ENCODE peak calls at places on chromosomes 2 and 18, in four cellular contexts. One of them, this sample, is unnamed.

GRCh38 chr2:584863-585823 is 92.1 kb downstream of the TMEM18 start:
- DNase-seq in K562: no peak
- DNase-seq in SK-N-SH: no peak
- DNase-seq in HepG2: no peak
- DNase-seq in this sample: no peak

GRCh38 chr2:218323526-218324472 is 31.5 kb upstream of the TMBIM1 start:
- DNase-seq in HepG2: peak
- DNase-seq in K562: no peak
- DNase-seq in SK-N-SH: no peak
- DNase-seq in this sample: no peak

GRCh38 chr2:15648593-15649525 is 57.2 kb downstream of the DDX1 start:
- DNase-seq in K562: no peak
- DNase-seq in SK-N-SH: no peak
- DNase-seq in HepG2: no peak
- DNase-seq in this sample: no peak

GRCh38 chr2:152071077-152071476 is 27.8 kb downstream of the CACNB4 start:
- DNase-seq in K562: no peak
- DNase-seq in SK-N-SH: no peak
- DNase-seq in HepG2: no peak
- DNase-seq in this sample: no peak

GRCh38 chr2:12624911-12625598 is 91.7 kb upstream of the TRIB2 start:
- DNase-seq in SK-N-SH: no peak
- DNase-seq in HepG2: no peak
- DNase-seq in K562: no peak
- DNase-seq in this sample: no peak

GRCh38 chr18:62509779-62510178 is 13.0 kb upstream of the ZCCHC2 start:
- DNase-seq in HepG2: peak
- DNase-seq in SK-N-SH: no peak
- DNase-seq in K562: no peak
- DNase-seq in this sample: no peak

GRCh38 chr2:193153576-193153975 is 958.8 kb upstream of the TMEFF2 start:
- DNase-seq in HepG2: no peak
- DNase-seq in SK-N-SH: no peak
- DNase-seq in K562: no peak
- DNase-seq in this sample: no peak

GRCh38 chr2:68938938-68939337 is 13.8 kb downstream of the GKN2 start:
- DNase-seq in K562: no peak
- DNase-seq in SK-N-SH: no peak
- DNase-seq in HepG2: no peak
- DNase-seq in this sample: no peak

GRCh38 chr18:24986611-24987270 is 365.2 kb downstream of the ZNF521 start:
- DNase-seq in SK-N-SH: no peak
- DNase-seq in HepG2: no peak
- DNase-seq in K562: no peak
- DNase-seq in this sample: no peak

GRCh38 chr18:60549338-60549960 is 176.9 kb upstream of the MC4R start:
- DNase-seq in K562: peak
- DNase-seq in SK-N-SH: peak
- DNase-seq in HepG2: peak
- DNase-seq in this sample: peak

GRCh38 chr18:36066001-36066400 is 1.4 kb downstream of the RPRD1A start:
- DNase-seq in HepG2: no peak
- DNase-seq in SK-N-SH: no peak
- DNase-seq in K562: no peak
- DNase-seq in this sample: no peak

GRCh38 chr18:73980289-73980979 is 167.2 kb downstream of the FBXO15 start:
- DNase-seq in SK-N-SH: peak
- DNase-seq in HepG2: peak
- DNase-seq in K562: no peak
- DNase-seq in this sample: peak

GRCh38 chr2:238277695-238278094 is 10.7 kb downstream of the PER2 start:
- DNase-seq in K562: no peak
- DNase-seq in HepG2: no peak
- DNase-seq in SK-N-SH: no peak
- DNase-seq in this sample: no peak

GRCh38 chr2:61493523-61493942 is 22.6 kb upstream of the USP34 start:
- DNase-seq in HepG2: no peak
- DNase-seq in SK-N-SH: peak
- DNase-seq in K562: no peak
- DNase-seq in this sample: no peak

GRCh38 chr2:31079665-31080064 is 58.6 kb downstream of the GALNT14 start:
- DNase-seq in HepG2: peak
- DNase-seq in K562: peak
- DNase-seq in SK-N-SH: peak
- DNase-seq in this sample: no peak

GRCh38 chr18:27808678-27809077 is 368.3 kb downstream of the CDH2 start:
- DNase-seq in SK-N-SH: no peak
- DNase-seq in K562: no peak
- DNase-seq in HepG2: no peak
- DNase-seq in this sample: no peak

GRCh38 chr2:193818801-193819499 is 1624.2 kb upstream of the TMEFF2 start:
- DNase-seq in K562: no peak
- DNase-seq in HepG2: no peak
- DNase-seq in SK-N-SH: no peak
- DNase-seq in this sample: no peak

GRCh38 chr2:95329891-95330822 is 33.0 kb downstream of the KCNIP3 start:
- DNase-seq in SK-N-SH: peak
- DNase-seq in K562: no peak
- DNase-seq in HepG2: no peak
- DNase-seq in this sample: no peak

GRCh38 chr2:122144884-122145283 is 389.4 kb downstream of the TSN start:
- DNase-seq in SK-N-SH: no peak
- DNase-seq in K562: no peak
- DNase-seq in HepG2: no peak
- DNase-seq in this sample: no peak

GRCh38 chr2:3197308-3197707 is 180.3 kb downstream of the EIPR1 start:
- DNase-seq in K562: no peak
- DNase-seq in HepG2: no peak
- DNase-seq in SK-N-SH: peak
- DNase-seq in this sample: no peak

GRCh38 chr2:44758591-44758990 is 182.9 kb upstream of the SIX3 start:
- DNase-seq in SK-N-SH: no peak
- DNase-seq in HepG2: no peak
- DNase-seq in K562: no peak
- DNase-seq in this sample: no peak

GRCh38 chr2:126797622-126798275 is 100.9 kb upstream of the TEX51 start:
- DNase-seq in K562: no peak
- DNase-seq in SK-N-SH: no peak
- DNase-seq in HepG2: no peak
- DNase-seq in this sample: no peak

GRCh38 chr2:121348128-121348740 is 63.2 kb upstream of the TFCP2L1 start:
- DNase-seq in K562: no peak
- DNase-seq in HepG2: no peak
- DNase-seq in SK-N-SH: no peak
- DNase-seq in this sample: no peak

GRCh38 chr2:29530281-29530680 is 391.1 kb downstream of the ALK start:
- DNase-seq in HepG2: no peak
- DNase-seq in K562: no peak
- DNase-seq in SK-N-SH: no peak
- DNase-seq in this sample: no peak

GRCh38 chr2:28433935-28434599 is 41.4 kb downstream of the FOSL2 start:
- DNase-seq in K562: no peak
- DNase-seq in SK-N-SH: no peak
- DNase-seq in HepG2: no peak
- DNase-seq in this sample: no peak

GRCh38 chr2:229445013-229445412 is 173.9 kb upstream of the PID1 start:
- DNase-seq in HepG2: peak
- DNase-seq in SK-N-SH: no peak
- DNase-seq in K562: no peak
- DNase-seq in this sample: peak
- TF ChIP-seq ELF1 in HepG2: no peak
- TF ChIP-seq ELF1 in SK-N-SH: no peak
- TF ChIP-seq ELF1 in K562: no peak
- TF ChIP-seq ELF1 in this sample: no peak

GRCh38 chr2:45814951-45815621 is 163.6 kb downstream of the PRKCE start:
- DNase-seq in SK-N-SH: no peak
- DNase-seq in K562: no peak
- DNase-seq in HepG2: no peak
- DNase-seq in this sample: no peak
- TF ChIP-seq ELF1 in SK-N-SH: no peak
- TF ChIP-seq ELF1 in K562: no peak
- TF ChIP-seq ELF1 in HepG2: no peak
- TF ChIP-seq ELF1 in this sample: no peak

GRCh38 chr2:10788855-10789254 is 23.7 kb downstream of the PDIA6 start:
- DNase-seq in K562: no peak
- DNase-seq in HepG2: no peak
- DNase-seq in SK-N-SH: no peak
- DNase-seq in this sample: no peak

GRCh38 chr2:10786240-10786982 is 26.2 kb downstream of the PDIA6 start:
- DNase-seq in HepG2: no peak
- DNase-seq in K562: no peak
- DNase-seq in SK-N-SH: no peak
- DNase-seq in this sample: no peak

GRCh38 chr2:10784719-10785118 is 27.9 kb downstream of the PDIA6 start:
- DNase-seq in K562: no peak
- DNase-seq in SK-N-SH: no peak
- DNase-seq in HepG2: no peak
- DNase-seq in this sample: no peak

GRCh38 chr2:10785260-10785659 is 27.3 kb downstream of the PDIA6 start:
- DNase-seq in K562: no peak
- DNase-seq in SK-N-SH: no peak
- DNase-seq in HepG2: no peak
- DNase-seq in this sample: no peak

DNA sequence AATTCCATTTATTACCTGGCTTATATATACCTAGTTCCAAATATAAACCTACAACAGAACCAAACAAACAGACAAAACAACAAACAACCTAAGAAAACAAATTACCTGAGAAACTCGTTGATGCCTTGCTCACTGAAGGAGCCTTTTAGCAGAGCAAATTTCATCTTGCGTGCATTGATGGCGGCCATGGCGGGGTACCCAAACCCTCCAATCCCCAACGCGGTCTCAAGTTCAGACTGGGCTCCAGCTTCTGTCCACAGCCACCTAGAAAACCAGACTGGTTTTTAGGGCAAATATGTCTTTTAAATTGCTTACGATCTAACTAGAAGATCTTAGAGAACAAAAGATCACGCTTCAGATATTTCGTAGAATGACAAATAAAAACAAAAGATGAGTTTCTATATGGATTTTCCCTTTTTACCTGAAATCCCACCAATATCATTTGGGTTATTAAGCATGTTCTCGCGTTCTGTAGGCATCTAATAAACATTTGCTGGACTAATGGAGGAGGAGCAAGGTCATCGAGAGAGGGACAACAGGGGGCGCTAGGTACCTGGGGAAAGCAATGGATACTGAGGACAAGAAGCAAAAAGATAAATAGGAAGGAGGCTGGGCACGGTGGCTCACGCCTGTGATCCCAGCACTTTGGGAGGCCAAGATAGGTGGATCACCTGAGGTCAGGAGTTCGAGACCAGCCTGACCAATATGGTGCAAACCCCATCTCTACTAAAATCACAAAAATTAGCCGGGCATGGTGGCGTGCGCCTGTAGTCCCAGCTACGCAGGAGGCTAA is 25.2 kb downstream of the PDIA6 start:
- DNase-seq in SK-N-SH: peak
- DNase-seq in HepG2: peak
- DNase-seq in K562: peak
- DNase-seq in this sample: no peak
- TF ChIP-seq ELF1 in SK-N-SH: no peak
- TF ChIP-seq ELF1 in HepG2: no peak
- TF ChIP-seq ELF1 in K562: no peak
- TF ChIP-seq ELF1 in this sample: no peak

DNA sequence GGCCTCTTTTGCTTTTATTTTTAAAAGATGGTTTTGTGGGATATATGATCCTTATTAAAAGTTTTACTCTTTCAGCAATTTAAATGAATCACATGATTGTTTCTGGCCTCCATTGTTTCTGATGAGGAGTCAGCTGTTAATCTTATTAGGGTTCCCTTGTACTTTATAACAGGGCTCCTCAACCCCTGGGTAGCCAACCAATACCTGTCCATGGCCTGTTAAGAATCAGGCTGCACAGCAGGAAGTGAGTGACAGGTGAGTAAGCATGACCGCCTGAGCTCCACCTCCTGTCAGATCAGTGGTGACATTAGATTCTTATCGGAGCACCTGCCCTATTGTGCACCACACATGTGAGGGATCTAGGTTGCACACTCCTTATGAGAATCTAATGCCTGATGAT is 45.1 kb upstream of the FAM98A start:
- DNase-seq in SK-N-SH: no peak
- DNase-seq in K562: no peak
- DNase-seq in HepG2: no peak
- DNase-seq in this sample: no peak
- TF ChIP-seq ELF1 in SK-N-SH: no peak
- TF ChIP-seq ELF1 in K562: no peak
- TF ChIP-seq ELF1 in HepG2: no peak
- TF ChIP-seq ELF1 in this sample: no peak

GRCh38 chr2:178277741-178278197 is 83.5 kb downstream of the OSBPL6 start:
- DNase-seq in HepG2: peak
- DNase-seq in K562: peak
- DNase-seq in SK-N-SH: no peak
- DNase-seq in this sample: no peak
- TF ChIP-seq ELF1 in HepG2: no peak
- TF ChIP-seq ELF1 in K562: no peak
- TF ChIP-seq ELF1 in SK-N-SH: no peak
- TF ChIP-seq ELF1 in this sample: no peak

GRCh38 chr2:176589956-176590509 is 320.8 kb downstream of the MTX2 start:
- DNase-seq in SK-N-SH: no peak
- DNase-seq in HepG2: no peak
- DNase-seq in K562: no peak
- DNase-seq in this sample: no peak
- TF ChIP-seq ELF1 in SK-N-SH: no peak
- TF ChIP-seq ELF1 in HepG2: no peak
- TF ChIP-seq ELF1 in K562: no peak
- TF ChIP-seq ELF1 in this sample: no peak

GRCh38 chr2:195117036-195117435 is 540.0 kb upstream of the SLC39A10 start:
- DNase-seq in HepG2: no peak
- DNase-seq in SK-N-SH: no peak
- DNase-seq in K562: no peak
- DNase-seq in this sample: no peak
- TF ChIP-seq ELF1 in HepG2: no peak
- TF ChIP-seq ELF1 in SK-N-SH: no peak
- TF ChIP-seq ELF1 in K562: no peak
- TF ChIP-seq ELF1 in this sample: no peak

This sample was measured in HCT116.